ENCODE peak calls at places on chromosomes 6 and 20, in five cellular contexts. L is stomach, T is tibial nerve, Z is GM12878, W is HepG2. O is an unnamed sample. For H3K27me3, the result is how much of the 10 kb centered on the place peaks cover.

GRCh38 chr6:166561766-166562165 is 24.7 kb downstream of the RAMACL start:
- DNase-seq in L (no peak), Z (no peak), T (no peak), W (peak), O (no peak)

GRCh38 chr6:95973976-95974375 is 41.8 kb upstream of the FUT9 start:
- DNase-seq in Z (no peak), W (no peak), T (no peak), L (no peak), O (no peak)

GRCh38 chr20:59006167-59006863 is 739 bp downstream of the CTSZ start:
- DNase-seq in L (no peak), W (no peak), T (no peak), Z (no peak), O (peak)

GRCh38 chr6:113642390-113642713 is 214.8 kb upstream of the MARCKS start:
- DNase-seq in W (no peak), T (no peak), Z (no peak), L (no peak), O (no peak)

GRCh38 chr6:1871936-1872335 is 262.2 kb downstream of the FOXC1 start:
- DNase-seq in Z (no peak), W (no peak), L (no peak), T (no peak), O (no peak)

GRCh38 chr6:64516393-64516792 is 880.8 kb downstream of the PHF3 start:
- DNase-seq in Z (no peak), L (no peak), T (no peak), W (no peak), O (no peak)

GRCh38 chr6:44202972-44203750 is 13.6 kb upstream of the MYMX start:
- DNase-seq in W (no peak), Z (no peak), T (no peak), L (no peak), O (no peak)

GRCh38 chr6:485655-486054 is 94.1 kb downstream of the IRF4 start:
- DNase-seq in L (no peak), Z (no peak), W (no peak), T (no peak), O (no peak)

GRCh38 chr6:119858901-119859300 is 509.3 kb upstream of the MAN1A1 start:
- DNase-seq in Z (no peak), W (no peak), T (no peak), L (no peak), O (no peak)

GRCh38 chr20:24970030-24970553 is 21.0 kb downstream of the CST7 start:
- DNase-seq in T (no peak), W (no peak), L (no peak), Z (no peak), O (peak)

GRCh38 chr20:20695250-20695816 is 17.1 kb downstream of the RALGAPA2 start:
- DNase-seq in T (no peak), L (no peak), Z (no peak), W (peak), O (no peak)

GRCh38 chr6:69286341-69286740 is 510.5 kb downstream of the LMBRD1 start:
- DNase-seq in Z (no peak), T (no peak), W (no peak), L (no peak), O (no peak)

GRCh38 chr20:35263609-35264223 is 14.2 kb downstream of the MMP24OS start:
- DNase-seq in L (peak), T (no peak), Z (no peak), W (peak), O (no peak)

GRCh38 chr20:37494796-37495195 is 26.3 kb upstream of the NNAT start:
- DNase-seq in T (no peak), W (no peak), Z (no peak), L (no peak), O (peak)

GRCh38 chr20:29873946-29874345 is 1383.5 kb upstream of the DEFB115 start:
- DNase-seq in L (peak), W (no peak), Z (no peak), T (no peak), O (peak)

GRCh38 chr6:31834704-31835375 is 7.3 kb downstream of the HSPA1B start:
- DNase-seq in L (peak), W (peak), Z (no peak), T (peak), O (peak)

GRCh38 chr20:44089987-44090674 is 96.9 kb downstream of the JPH2 start:
- DNase-seq in Z (peak), T (no peak), W (peak), L (no peak), O (peak)

GRCh38 chr20:44646023-44646640 is 5.4 kb downstream of the ADA start:
- DNase-seq in Z (peak), T (no peak), L (no peak), W (no peak), O (no peak)

GRCh38 chr20:43744121-43744520 is 17.3 kb upstream of the GTSF1L start:
- DNase-seq in T (no peak), W (no peak), L (no peak), Z (no peak), O (no peak)

GRCh38 chr20:10716855-10717254 is 43.1 kb upstream of the JAG1 start:
- DNase-seq in W (peak), T (no peak), L (no peak), Z (no peak), O (no peak)

GRCh38 chr6:63899550-63899949 is 263.9 kb downstream of the PHF3 start:
- DNase-seq in L (no peak), T (no peak), W (no peak), Z (no peak), O (no peak)

GRCh38 chr20:40160151-40160550 is 528.9 kb downstream of the MAFB start:
- DNase-seq in Z (peak), W (peak), T (peak), L (peak), O (peak)

DNA sequence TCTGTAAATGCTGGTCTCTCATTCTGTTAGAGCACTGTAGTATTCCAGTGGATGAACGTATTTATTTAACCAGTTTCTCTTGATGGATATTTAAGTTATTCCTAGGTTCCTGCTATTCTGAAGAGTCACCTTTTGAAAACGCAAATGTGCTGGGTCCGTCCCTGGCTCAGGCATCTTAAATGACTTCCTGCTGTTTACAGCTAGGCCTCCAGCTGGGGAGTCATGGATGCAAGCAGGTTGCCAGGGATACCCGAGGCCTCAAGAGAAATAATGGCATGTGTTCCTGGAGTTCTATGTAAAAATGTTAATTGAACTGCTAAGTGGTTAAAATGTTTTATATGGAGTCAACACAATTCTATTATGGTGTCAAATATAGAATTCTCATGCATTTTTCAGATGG is 61.0 kb upstream of the TGM3 start:
- DNase-seq in Z (no peak), W (no peak), L (no peak), T (no peak), O (no peak)
- TF ChIP-seq EP300 in Z (no peak), W (no peak), L (no peak), T (no peak), O (no peak)

GRCh38 chr6:36267731-36268477 is 2.0 kb upstream of the PNPLA1 start:
- DNase-seq in T (no peak), L (no peak), W (no peak), Z (no peak), O (no peak)
- H3K27me3 ChIP-seq in T (under half), L (under half), W (half or more), Z (under half), O (under half)

GRCh38 chr6:155162682-155163081 is 101.1 kb upstream of the CLDN20 start:
- DNase-seq in L (no peak), W (no peak), T (no peak), Z (no peak), O (no peak)

GRCh38 chr6:155154158-155154830 is 109.5 kb upstream of the CLDN20 start:
- DNase-seq in Z (no peak), W (peak), L (no peak), T (no peak), O (no peak)

GRCh38 chr6:155155787-155156447 is 107.9 kb upstream of the CLDN20 start:
- DNase-seq in L (no peak), T (no peak), W (peak), Z (no peak), O (no peak)

GRCh38 chr6:155157101-155157500 is 106.7 kb upstream of the CLDN20 start:
- DNase-seq in W (no peak), L (no peak), T (no peak), Z (no peak), O (no peak)

DNA sequence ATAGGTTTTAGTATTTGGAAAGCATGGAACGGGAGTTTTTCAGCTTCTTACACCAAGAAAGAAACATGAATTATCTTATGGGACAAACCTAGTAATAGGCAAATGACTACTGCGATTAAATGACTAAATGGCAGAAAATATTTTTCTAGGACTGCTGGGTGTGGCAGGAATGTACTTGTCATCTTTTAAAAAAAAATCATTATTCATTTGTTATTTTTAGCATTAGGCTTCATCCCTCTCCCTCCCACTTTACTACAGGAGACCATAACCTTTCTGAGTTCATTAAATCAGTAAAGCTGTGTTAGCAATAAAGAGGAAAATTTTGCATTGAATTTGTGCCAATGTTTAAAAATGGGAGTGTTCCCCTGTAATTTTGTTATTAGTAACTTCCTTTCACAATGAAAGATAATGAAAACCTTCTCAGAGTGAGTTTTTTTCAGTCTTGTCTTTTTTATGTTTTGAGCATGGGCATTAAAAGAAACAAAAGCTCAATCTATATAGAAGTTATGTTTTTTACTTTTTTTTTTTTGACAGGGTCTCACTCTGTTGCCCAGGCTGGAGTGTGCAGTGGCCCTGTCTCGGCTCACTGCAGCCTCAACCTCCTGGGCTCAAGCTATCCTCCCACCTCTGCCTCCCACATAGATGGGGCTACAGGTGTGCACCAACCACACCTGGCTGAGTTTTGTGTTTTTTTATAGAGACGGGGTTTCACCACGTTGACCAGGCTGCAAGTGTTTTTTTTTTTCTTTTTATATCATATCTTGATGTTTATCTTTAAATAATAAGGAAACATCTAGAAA is 105.6 kb upstream of the CLDN20 start:
- DNase-seq in Z (no peak), T (no peak), W (no peak), L (no peak), O (no peak)
- H3K4me3 ChIP-seq in Z (no peak), T (no peak), W (no peak), L (no peak), O (no peak)

GRCh38 chr6:26345832-26346231 is 19.2 kb upstream of the BTN3A2 start:
- DNase-seq in W (no peak), T (no peak), L (no peak), Z (no peak), O (no peak)

GRCh38 chr6:26340066-26340465 is 24.9 kb upstream of the BTN3A2 start:
- DNase-seq in T (no peak), L (no peak), W (no peak), Z (no peak), O (no peak)

GRCh38 chr6:26347699-26348098 is 17.3 kb upstream of the BTN3A2 start:
- DNase-seq in T (no peak), Z (no peak), L (no peak), W (peak), O (no peak)

GRCh38 chr6:26342106-26342999 is 22.6 kb upstream of the BTN3A2 start:
- DNase-seq in L (no peak), T (no peak), W (no peak), Z (no peak), O (no peak)

GRCh38 chr6:26344658-26345057 is 20.3 kb upstream of the BTN3A2 start:
- DNase-seq in L (no peak), W (no peak), Z (no peak), T (no peak), O (no peak)
- TF ChIP-seq EP300 in L (no peak), W (no peak), Z (no peak), T (no peak), O (no peak)

DNA sequence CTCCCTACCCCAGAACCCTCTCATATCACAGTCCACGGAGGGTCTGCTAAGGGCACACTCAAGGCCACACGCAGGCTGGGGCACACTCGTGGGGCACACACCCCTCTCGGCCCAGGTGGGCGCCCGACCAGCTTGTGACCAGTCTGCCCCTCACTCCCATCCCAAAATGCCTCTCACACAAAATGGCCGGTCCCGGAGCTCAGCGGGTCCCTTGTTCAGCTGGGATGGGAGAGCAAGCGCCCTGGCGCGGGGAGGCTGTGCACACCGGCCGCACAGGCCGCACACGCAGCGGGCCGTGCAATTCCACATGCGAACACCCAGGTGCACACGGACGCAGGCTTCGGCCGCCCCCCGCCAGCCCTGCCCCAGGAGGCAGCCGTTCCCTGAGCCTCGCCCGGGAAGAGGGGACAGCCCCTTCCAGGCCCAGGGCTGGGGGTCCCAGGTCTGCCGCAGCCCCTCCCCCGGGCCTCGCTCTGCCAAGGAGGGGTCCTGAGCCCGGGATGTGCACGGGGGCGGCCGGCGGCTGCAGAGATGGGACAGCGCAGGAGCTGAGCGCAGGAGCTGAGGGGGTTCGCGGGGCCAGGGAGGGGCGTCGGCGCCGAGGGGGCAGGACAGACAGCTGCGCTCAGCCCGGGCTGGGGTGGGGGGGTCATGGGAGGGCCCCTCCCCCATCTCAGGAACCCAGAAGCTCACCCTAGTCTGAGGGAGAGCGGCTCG is 1.3 kb downstream of the KCNQ2 start:
- DNase-seq in L (no peak), W (no peak), Z (no peak), T (no peak), O (no peak)
- H3K27me3 ChIP-seq in L (under half), W (half or more), Z (under half), T (half or more), O (half or more)

GRCh38 chr6:17705778-17706579 is 746 bp downstream of the NUP153 start:
- DNase-seq in L (peak), T (peak), W (peak), Z (no peak), O (peak)
- H3K4me3 ChIP-seq in L (peak), T (peak), W (peak), Z (peak), O (peak)

O was measured in sigmoid colon.